ENCODE peak calls at places on chromosomes 3 and 15, in nine cellular contexts. J is heart left ventricle, W is spleen, E is HCT116, L is transverse colon, V is adrenal gland, G is suprapubic skin, R is A549, D is gastrocnemius medialis. N is an unnamed sample.

GRCh38 chr3:39103324-39103693 is 4.1 kb downstream of the GORASP1 start:
- DNase-seq in J (no peak), W (no peak), E (no peak), L (no peak), V (no peak), G (no peak), R (no peak), D (no peak), N (peak; percentile 40)

GRCh38 chr3:54434761-54435160 is 312.4 kb downstream of the CACNA2D3 start:
- DNase-seq in J (no peak), W (no peak), E (no peak), L (no peak), V (no peak), G (no peak), R (no peak), D (no peak), N (no peak)

GRCh38 chr15:45743309-45744041 is 108.6 kb downstream of the SQOR start:
- DNase-seq in J (no peak), W (no peak), E (no peak), L (no peak), V (no peak), G (no peak), R (no peak), D (no peak), N (no peak)

GRCh38 chr3:69541823-69542264 is 156.0 kb upstream of the FRMD4B start:
- DNase-seq in J (peak; percentile 31), W (no peak), E (no peak), L (no peak), V (no peak), G (peak; percentile 78), R (no peak), D (no peak), N (peak; percentile 64)

GRCh38 chr3:15206662-15207576 is 873 bp downstream of the CAPN7 start:
- DNase-seq in J (peak; percentile 22), W (peak; percentile 76), E (no peak), L (peak; percentile 36), V (peak; percentile 35), G (no peak), R (peak; percentile 43), D (peak; percentile 79), N (no peak)

GRCh38 chr3:115652738-115653137 is 29.4 kb downstream of the GAP43 start:
- DNase-seq in J (no peak), W (no peak), E (no peak), L (no peak), V (no peak), G (no peak), R (no peak), D (no peak), N (no peak)

GRCh38 chr3:153163349-153164008 is 1.5 kb downstream of the RAP2B start:
- DNase-seq in J (no peak), W (no peak), E (no peak), L (no peak), V (no peak), G (no peak), R (peak; percentile 42), D (no peak), N (no peak)

GRCh38 chr15:101189708-101190107 is 62.1 kb downstream of the CHSY1 start:
- DNase-seq in J (no peak), W (no peak), E (no peak), L (no peak), V (no peak), G (no peak), R (no peak), D (no peak), N (no peak)

GRCh38 chr3:132290833-132291232 is 26.4 kb upstream of the ACP3 start:
- DNase-seq in J (no peak), W (no peak), E (no peak), L (no peak), V (no peak), G (no peak), R (peak; percentile 9), D (no peak), N (no peak)

GRCh38 chr3:165770781-165771180 is 66.4 kb downstream of the BCHE start:
- DNase-seq in J (no peak), W (no peak), E (no peak), L (no peak), V (no peak), G (no peak), R (no peak), D (no peak), N (no peak)

GRCh38 chr15:64149424-64150235 is 1.9 kb upstream of the SNX22 start:
- DNase-seq in J (peak; percentile 13), W (no peak), E (no peak), L (no peak), V (no peak), G (no peak), R (peak; percentile 61), D (no peak), N (no peak)

GRCh38 chr15:35669457-35670045 is 123.6 kb upstream of the DPH6 start:
- DNase-seq in J (no peak), W (no peak), E (no peak), L (no peak), V (no peak), G (no peak), R (no peak), D (no peak), N (no peak)

GRCh38 chr15:35671981-35672380 is 126.0 kb upstream of the DPH6 start:
- DNase-seq in J (no peak), W (no peak), E (no peak), L (no peak), V (no peak), G (no peak), R (no peak), D (no peak), N (no peak)

GRCh38 chr15:35674873-35675781 is 129.2 kb upstream of the DPH6 start:
- DNase-seq in J (no peak), W (no peak), E (no peak), L (no peak), V (no peak), G (no peak), R (no peak), D (no peak), N (no peak)

GRCh38 chr15:35671197-35671596 is 125.2 kb upstream of the DPH6 start:
- DNase-seq in J (no peak), W (no peak), E (no peak), L (no peak), V (no peak), G (no peak), R (no peak), D (no peak), N (no peak)

DNA sequence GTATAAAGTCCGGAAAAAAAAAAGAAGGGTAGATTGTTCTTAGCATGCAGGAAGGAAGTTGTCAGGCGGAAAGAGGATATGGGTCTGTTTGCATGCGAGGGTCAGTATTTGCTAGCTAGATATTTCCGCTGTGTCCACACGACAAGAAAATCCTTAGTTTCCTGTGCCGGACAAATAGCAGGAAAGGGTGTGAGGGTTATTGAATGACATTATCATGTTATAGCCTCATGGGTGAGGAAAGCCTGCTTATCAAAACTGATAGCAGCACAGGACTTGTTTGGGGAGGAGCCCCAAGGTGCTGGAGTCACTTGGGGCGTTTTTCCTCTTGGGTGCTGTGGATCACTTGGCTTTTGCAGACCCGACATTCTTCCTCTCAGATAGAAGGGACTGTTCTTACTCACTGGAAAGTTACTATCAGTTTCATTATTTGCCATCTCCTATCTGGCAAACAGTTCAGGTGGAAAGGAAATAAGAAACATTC is 127.2 kb upstream of the DPH6 start:
- DNase-seq in J (peak; percentile 35), W (no peak), E (no peak), L (no peak), V (peak; percentile 11), G (no peak), R (no peak), D (no peak), N (no peak)
- H3K27ac ChIP-seq in J (peak overlapping the region; percentile 53), W (peak overlapping the region; percentile 58), E (no peak overlapping the region), L (no peak overlapping the region), V (peak overlapping the region; percentile 37), G (no peak overlapping the region), R (no peak overlapping the region), D (no peak overlapping the region), N (no peak overlapping the region)

DNA sequence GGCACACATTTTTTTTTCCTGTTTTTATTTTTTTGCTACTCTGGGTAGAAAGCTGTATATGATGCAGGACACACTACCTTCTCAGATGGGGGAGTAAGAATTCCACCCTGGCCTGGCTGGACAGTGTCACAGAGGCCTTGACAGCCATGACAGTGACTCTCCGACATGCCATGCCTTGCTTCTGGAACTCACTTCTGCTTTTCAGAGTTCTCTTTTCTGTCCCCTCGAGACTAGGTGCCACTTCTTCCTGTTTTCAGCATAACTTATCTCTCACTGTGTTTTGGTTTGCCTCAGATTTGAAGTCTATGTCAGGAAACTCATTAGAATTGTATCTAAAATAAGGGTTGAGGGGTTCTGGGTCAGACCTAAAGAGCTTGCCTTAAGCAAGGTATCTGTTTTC is 69.1 kb upstream of the SEC13 start:
- DNase-seq in J (no peak), W (peak; percentile 58), E (no peak), L (no peak), V (no peak), G (no peak), R (no peak), D (no peak), N (no peak)
- H3K9me3 ChIP-seq in J (no peaks in the 10 kb centered on the region), W (no peaks in the 10 kb centered on the region), E (no peaks in the 10 kb centered on the region), L (no peaks in the 10 kb centered on the region), V (peaks cover 16% of the 10 kb centered on the region), G (peaks cover 14% of the 10 kb centered on the region), R (no peaks in the 10 kb centered on the region), D (no peaks in the 10 kb centered on the region), N (peaks cover 15% of the 10 kb centered on the region)

DNA sequence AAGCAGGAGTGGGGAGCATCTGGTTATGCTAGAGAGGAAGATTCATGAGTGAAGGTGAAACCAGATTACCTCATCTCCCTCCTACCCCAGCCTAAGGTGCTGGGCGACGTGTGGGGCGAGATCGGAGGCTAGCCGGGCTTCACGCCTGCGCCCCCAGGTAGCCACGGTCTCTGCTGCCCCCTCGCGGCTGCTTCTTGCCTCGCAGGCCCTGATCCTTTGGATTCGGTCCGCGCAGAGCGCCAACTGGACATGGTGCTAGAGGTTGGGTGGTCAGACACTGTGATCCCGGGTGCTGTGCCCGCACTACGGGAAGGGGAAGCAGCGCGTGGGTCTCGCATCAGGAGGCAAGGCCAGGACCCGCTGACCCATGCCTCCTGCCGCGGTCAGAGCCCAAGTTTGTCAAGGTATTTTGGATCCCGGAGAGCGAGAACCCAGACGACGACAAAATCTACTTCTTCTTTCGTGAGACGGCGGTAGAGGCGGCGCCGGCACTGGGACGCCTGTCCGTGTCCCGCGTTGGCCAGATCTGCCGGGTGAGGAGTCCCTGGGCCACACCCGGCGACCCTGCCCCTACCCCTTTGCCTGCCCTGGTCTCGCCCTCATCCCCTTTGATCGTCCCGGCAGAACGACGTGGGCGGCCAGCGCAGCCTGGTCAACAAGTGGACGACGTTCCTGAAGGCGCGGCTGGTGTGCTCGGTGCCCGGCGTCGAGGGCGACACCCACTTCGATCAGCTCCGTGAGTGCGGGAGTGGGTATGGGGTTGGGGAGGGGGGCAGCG is 4.2 kb downstream of the SEMA3B start:
- DNase-seq in J (peak; percentile 88), W (peak; percentile 97), E (no peak), L (peak; percentile 92), V (peak; percentile 81), G (peak; percentile 94), R (peak; percentile 74), D (peak; percentile 68), N (no peak)
- TF ChIP-seq POLR2A in J (no peak), W (no peak), E (no peak), L (no peak), V (no peak), G (no peak), R (no peak), D (no peak), N (no peak)

GRCh38 chr3:181715601-181716340 is 4.0 kb downstream of the SOX2 start:
- DNase-seq in J (no peak), W (no peak), E (no peak), L (no peak), V (no peak), G (no peak), R (no peak), D (no peak), N (no peak)
- H3K27ac ChIP-seq in J (no peak overlapping the region), W (no peak overlapping the region), E (no peak overlapping the region), L (no peak overlapping the region), V (no peak overlapping the region), G (no peak overlapping the region), R (peak overlapping the region; percentile 65), D (no peak overlapping the region), N (peak overlapping the region; percentile 7)

GRCh38 chr3:183252973-183253363 is at the start of gene B3GNT5:
- DNase-seq in J (peak; percentile 46), W (peak; percentile 81), E (peak; percentile 60), L (peak; percentile 90), V (no peak), G (no peak), R (peak; percentile 46), D (no peak), N (no peak)
- H3K9me3 ChIP-seq in J (no peaks in the 10 kb centered on the region), W (no peaks in the 10 kb centered on the region), E (no peaks in the 10 kb centered on the region), L (no peaks in the 10 kb centered on the region), V (no peaks in the 10 kb centered on the region), G (no peaks in the 10 kb centered on the region), R (no peaks in the 10 kb centered on the region), D (no peaks in the 10 kb centered on the region), N (no peaks in the 10 kb centered on the region)